ENCODE peak calls at places on chromosomes 7 and 10, in nine cellular contexts. Z is IMR-90; B is heart right ventricle; V is suprapubic skin; O is neuronal stem cell; U is foreskin keratinocyte; P is CD8-positive, alpha-beta memory T cell; H is GM23338; D is body of pancreas. E is an unnamed sample.

GRCh38 chr7:104978460-104978859 is 35.5 kb upstream of the KMT2E start:
- DNase-seq in Z (no peak), B (peak; percentile 71), V (no peak), O (no peak), U (no peak), P (no peak), H (no peak), D (no peak), E (no peak)

GRCh38 chr7:55075464-55075971 is 56.7 kb downstream of the EGFR start:
- DNase-seq in Z (no peak), B (no peak), V (peak; percentile 83), O (no peak), U (no peak), P (no peak), H (no peak), D (peak; percentile 38), E (no peak)

GRCh38 chr7:134480730-134481129 is 21.8 kb upstream of the AKR1B1 start:
- DNase-seq in Z (peak; percentile 35), B (no peak), V (no peak), O (no peak), U (peak; percentile 28), P (no peak), H (peak; percentile 54), D (no peak), E (no peak)

GRCh38 chr7:35691827-35692307 is 3.1 kb downstream of the HERPUD2 start:
- DNase-seq in Z (peak; percentile 22), B (no peak), V (no peak), O (no peak), U (no peak), P (peak; percentile 10), H (no peak), D (no peak), E (no peak)

GRCh38 chr7:20784311-20785210 is 2.1 kb downstream of the SP8 start:
- DNase-seq in Z (no peak), B (no peak), V (no peak), O (no peak), U (peak; percentile 60), P (no peak), H (peak; percentile 79), D (no peak), E (no peak)

GRCh38 chr10:51031995-51032394 is 42.3 kb upstream of the PRKG1 start:
- DNase-seq in Z (no peak), B (no peak), V (no peak), O (no peak), U (no peak), P (no peak), H (peak; percentile 56), D (no peak), E (no peak)

GRCh38 chr7:68573271-68574000 is 1024.8 kb upstream of the AUTS2 start:
- DNase-seq in Z (no peak), B (no peak), V (no peak), O (no peak), U (no peak), P (no peak), H (no peak), D (no peak), E (no peak)

GRCh38 chr7:29281782-29282541 is 87.4 kb downstream of the CHN2 start:
- DNase-seq in Z (no peak), B (peak; percentile 52), V (no peak), O (no peak), U (peak; percentile 97), P (no peak), H (no peak), D (no peak), E (peak; percentile 95)

GRCh38 chr10:11810313-11810766 is 12.8 kb upstream of the PROSER2 start:
- DNase-seq in Z (peak; percentile 52), B (no peak), V (no peak), O (no peak), U (peak; percentile 87), P (no peak), H (no peak), D (no peak), E (no peak)

GRCh38 chr7:2993868-2994267 is 49.8 kb downstream of the CARD11 start:
- DNase-seq in Z (no peak), B (no peak), V (no peak), O (no peak), U (peak; percentile 51), P (no peak), H (peak; percentile 21), D (no peak), E (peak; percentile 16)

GRCh38 chr10:114337510-114338462 is 66.5 kb downstream of the AFAP1L2 start:
- DNase-seq in Z (no peak), B (no peak), V (no peak), O (no peak), U (peak; percentile 98), P (no peak), H (peak; percentile 73), D (no peak), E (no peak)

GRCh38 chr7:26653966-26654365 is 210.4 kb downstream of the SKAP2 start:
- DNase-seq in Z (no peak), B (no peak), V (no peak), O (no peak), U (no peak), P (no peak), H (no peak), D (no peak), E (no peak)

GRCh38 chr7:47905071-47905920 is 43.0 kb downstream of the PKD1L1 start:
- DNase-seq in Z (no peak), B (no peak), V (no peak), O (peak; percentile 29), U (no peak), P (no peak), H (no peak), D (no peak), E (no peak)

GRCh38 chr7:35906191-35906908 is 105.5 kb downstream of the SEPTIN7 start:
- DNase-seq in Z (peak; percentile 81), B (peak; percentile 75), V (no peak), O (peak; percentile 78), U (peak; percentile 55), P (peak; percentile 27), H (peak; percentile 79), D (peak; percentile 65), E (peak; percentile 24)

GRCh38 chr7:79430391-79430790 is 23.1 kb downstream of the MAGI2 start:
- DNase-seq in Z (no peak), B (no peak), V (no peak), O (no peak), U (no peak), P (no peak), H (no peak), D (no peak), E (no peak)
- H3K27ac ChIP-seq in Z (no peak overlapping the region), B (no peak overlapping the region), V (no peak overlapping the region), O (no peak overlapping the region), U (no peak overlapping the region), P (no peak overlapping the region), H (no peak overlapping the region), D (no peak overlapping the region), E (no peak overlapping the region)

GRCh38 chr10:32949221-32949678 is 8.8 kb downstream of the ITGB1 start:
- DNase-seq in Z (no peak), B (no peak), V (no peak), O (no peak), U (no peak), P (no peak), H (no peak), D (no peak), E (no peak)

GRCh38 chr10:32952094-32952493 is 5.9 kb downstream of the ITGB1 start:
- DNase-seq in Z (no peak), B (no peak), V (no peak), O (no peak), U (no peak), P (no peak), H (no peak), D (no peak), E (no peak)

GRCh38 chr10:32952541-32953276 is 5.3 kb downstream of the ITGB1 start:
- DNase-seq in Z (no peak), B (no peak), V (no peak), O (no peak), U (no peak), P (no peak), H (no peak), D (no peak), E (no peak)

GRCh38 chr10:32950457-32951109 is 7.4 kb downstream of the ITGB1 start:
- DNase-seq in Z (no peak), B (no peak), V (no peak), O (no peak), U (no peak), P (no peak), H (no peak), D (no peak), E (no peak)

DNA sequence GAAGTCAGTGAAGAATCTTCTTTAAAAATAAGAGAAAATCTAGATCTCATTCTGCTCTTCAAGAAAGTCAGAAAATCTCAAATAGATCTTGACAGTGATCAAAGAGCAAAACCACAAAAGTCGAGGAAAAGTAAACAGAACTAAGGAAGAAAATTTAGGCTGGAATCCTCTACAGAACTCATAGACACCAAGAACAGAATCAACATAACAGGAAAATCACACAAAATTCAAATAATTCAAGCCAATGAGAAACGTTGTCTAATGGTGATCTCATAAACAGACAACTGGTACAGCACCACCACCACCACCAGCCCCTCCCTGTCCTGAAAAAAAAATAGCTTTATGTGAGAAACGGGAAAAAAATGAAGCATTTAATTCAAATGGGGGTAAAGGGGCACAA is 6.9 kb downstream of the ITGB1 start:
- DNase-seq in Z (no peak), B (no peak), V (no peak), O (no peak), U (no peak), P (no peak), H (no peak), D (no peak), E (no peak)
- H3K27ac ChIP-seq in Z (peak overlapping the region; percentile 23), B (no peak overlapping the region), V (no peak overlapping the region), O (peak overlapping the region; percentile 14), U (peak overlapping the region; percentile 58), P (peak overlapping the region; percentile 38), H (peak overlapping the region; percentile 91), D (no peak overlapping the region), E (peak overlapping the region; percentile 96)

DNA sequence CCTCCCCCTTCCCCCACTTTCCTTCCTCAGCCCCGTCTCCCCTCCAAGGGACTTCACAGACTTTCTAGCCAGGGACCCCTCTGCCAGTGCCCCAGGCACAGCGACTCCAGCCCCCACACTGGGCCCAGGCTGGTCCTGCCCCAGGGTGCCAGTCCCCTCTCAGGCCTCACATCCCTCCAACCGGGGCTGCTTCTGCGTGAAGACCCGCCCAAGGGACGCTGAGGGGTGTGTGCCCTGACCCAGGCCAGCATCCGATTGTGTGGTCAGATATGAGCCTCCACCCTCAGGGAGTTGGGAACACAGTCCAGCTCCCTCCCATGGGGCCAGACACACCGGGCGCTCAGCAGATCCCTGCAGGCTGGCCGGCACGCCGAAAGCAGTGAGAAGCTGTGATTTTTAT is 97.0 kb downstream of the MICALL2 start:
- DNase-seq in Z (no peak), B (no peak), V (no peak), O (no peak), U (no peak), P (no peak), H (no peak), D (no peak), E (no peak)
- H3K27ac ChIP-seq in Z (no peak overlapping the region), B (no peak overlapping the region), V (no peak overlapping the region), O (no peak overlapping the region), U (no peak overlapping the region), P (no peak overlapping the region), H (no peak overlapping the region), D (no peak overlapping the region), E (no peak overlapping the region)

DNA sequence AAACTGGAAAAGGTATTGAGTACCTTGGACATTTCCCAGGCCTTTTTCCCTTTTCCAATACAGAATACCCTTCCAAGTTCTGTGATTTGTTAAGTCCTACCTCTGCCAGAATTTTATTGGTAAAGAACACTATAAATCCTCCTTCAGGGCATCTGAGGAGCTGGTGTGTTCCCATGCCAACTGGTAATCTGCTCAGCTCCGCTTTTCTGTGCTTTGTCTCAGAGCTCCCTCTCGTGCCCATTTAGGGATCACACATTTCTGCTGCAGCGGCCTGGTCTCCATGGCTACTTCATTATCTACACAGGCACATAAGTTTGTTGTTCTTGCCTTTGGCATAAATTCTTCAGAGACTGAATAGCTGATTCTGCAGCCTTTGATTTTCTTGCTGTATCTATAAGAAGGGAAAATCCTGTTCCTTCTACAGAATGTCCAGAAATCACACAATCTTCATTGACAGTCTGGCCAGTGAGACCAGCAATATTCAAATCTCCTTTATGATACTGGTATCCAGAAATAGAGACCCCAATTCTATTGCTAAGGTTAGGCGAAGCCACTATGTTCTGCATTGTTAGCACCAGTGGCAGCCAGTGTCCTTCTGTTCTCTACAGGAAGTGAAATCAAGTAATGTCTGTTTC is 52.0 kb downstream of the DENND11 start:
- DNase-seq in Z (peak; percentile 88), B (peak; percentile 55), V (no peak), O (peak; percentile 62), U (peak; percentile 79), P (no peak), H (peak; percentile 91), D (peak; percentile 73), E (no peak)
- H3K27ac ChIP-seq in Z (no peak overlapping the region), B (no peak overlapping the region), V (no peak overlapping the region), O (no peak overlapping the region), U (no peak overlapping the region), P (no peak overlapping the region), H (no peak overlapping the region), D (no peak overlapping the region), E (no peak overlapping the region)